ENCODE peak calls at places on chromosome 15, in four cellular contexts. H, Q, W and Z are unnamed samples.

GRCh38 chr15:76177491-76178040 is 117.8 kb downstream of the TMEM266 start:
- DNase-seq in W (peak), Q (no peak), H (no peak), Z (no peak)

GRCh38 chr15:66211670-66212455 is 41.7 kb downstream of the MEGF11 start:
- DNase-seq in Q (no peak), H (no peak), W (no peak), Z (no peak)

GRCh38 chr15:27043770-27044169 is 72.8 kb downstream of the GABRG3 start:
- DNase-seq in W (no peak), Q (no peak), H (no peak), Z (no peak)

GRCh38 chr15:64092864-64093626 is 593 bp downstream of the CIAO2A start:
- DNase-seq in Q (peak), H (peak), W (peak), Z (no peak)

GRCh38 chr15:48963524-48964113 is at the start of gene SHC4:
- DNase-seq in H (peak), W (peak), Q (peak), Z (no peak)

GRCh38 chr15:71485094-71485693 is 325.2 kb upstream of the NR2E3 start:
- DNase-seq in Q (peak), W (no peak), H (peak), Z (no peak)

GRCh38 chr15:67144609-67145306 is 79.4 kb downstream of the SMAD3 start:
- DNase-seq in W (no peak), H (peak), Q (no peak), Z (no peak)

GRCh38 chr15:72751751-72752455 is 31.7 kb downstream of the ADPGK start:
- DNase-seq in Q (no peak), H (no peak), W (no peak), Z (no peak)

GRCh38 chr15:74584204-74584603 is 31.4 kb upstream of the CLK3 start:
- DNase-seq in H (no peak), Q (no peak), W (no peak), Z (no peak)

GRCh38 chr15:73851679-73852078 is 21.7 kb upstream of the TBC1D21 start:
- DNase-seq in W (peak), H (peak), Q (peak), Z (peak)

GRCh38 chr15:25674948-25675347 is 188.2 kb downstream of the ATP10A start:
- DNase-seq in Q (no peak), W (no peak), H (no peak), Z (no peak)

GRCh38 chr15:68553594-68553993 is 25.2 kb upstream of the CORO2B start:
- DNase-seq in Q (no peak), W (no peak), H (no peak), Z (no peak)

GRCh38 chr15:28890711-28891495 is 5.1 kb downstream of the APBA2 start:
- DNase-seq in Q (no peak), W (no peak), H (no peak), Z (no peak)

GRCh38 chr15:91491131-91491950 is 362.2 kb upstream of the SLCO3A1 start:
- DNase-seq in W (no peak), Q (no peak), H (no peak), Z (no peak)

GRCh38 chr15:88704791-88705768 is 66.3 kb downstream of the ISG20 start:
- DNase-seq in W (no peak), Q (no peak), H (peak), Z (peak)

GRCh38 chr15:47817825-47818681 is 100.7 kb downstream of the SEMA6D start:
- DNase-seq in W (no peak), H (no peak), Q (no peak), Z (peak)

GRCh38 chr15:82532991-82533481 is 7.2 kb downstream of the RPS17 start:
- DNase-seq in Q (no peak), W (no peak), H (no peak), Z (no peak)

GRCh38 chr15:60083318-60083717 is 79.2 kb downstream of the FOXB1 start:
- DNase-seq in H (no peak), W (no peak), Q (no peak), Z (no peak)

GRCh38 chr15:89551502-89551901 is 23.8 kb upstream of the TICRR start:
- DNase-seq in H (no peak), W (no peak), Q (no peak), Z (no peak)

GRCh38 chr15:98966036-98966787 is 41.4 kb downstream of the PGPEP1L start:
- DNase-seq in H (no peak), Q (no peak), W (no peak), Z (no peak)

GRCh38 chr15:84826369-84826823 is 9.2 kb downstream of the ALPK3 start:
- DNase-seq in W (peak), Q (peak), H (peak), Z (no peak)

GRCh38 chr15:46312133-46312740 is 677.4 kb downstream of the SQOR start:
- DNase-seq in H (peak), W (peak), Q (peak), Z (peak)

GRCh38 chr15:63497642-63498100 is 6.7 kb upstream of the USP3 start:
- DNase-seq in W (no peak), H (no peak), Q (no peak), Z (no peak)

GRCh38 chr15:41936649-41937567 is 35.4 kb downstream of the EHD4 start:
- DNase-seq in H (no peak), Q (no peak), W (no peak), Z (no peak)

GRCh38 chr15:68874788-68875187 is 54.1 kb upstream of the ANP32A start:
- DNase-seq in Q (no peak), W (no peak), H (no peak), Z (no peak)

GRCh38 chr15:68292157-68292781 is 14.7 kb downstream of the FEM1B start:
- DNase-seq in W (no peak), Q (no peak), H (no peak), Z (no peak)

GRCh38 chr15:68334661-68335124 is 57.1 kb downstream of the FEM1B start:
- DNase-seq in H (no peak), W (no peak), Q (no peak), Z (no peak)

GRCh38 chr15:64460737-64461576 is 579 bp downstream of the ZNF609 start:
- DNase-seq in H (peak), Q (peak), W (peak), Z (no peak)

GRCh38 chr15:83446904-83447708 is at the start of gene SH3GL3:
- DNase-seq in H (peak), Q (peak), W (no peak), Z (peak)

GRCh38 chr15:23897576-23897975 is 210.5 kb upstream of the NDN start:
- DNase-seq in H (peak), Q (no peak), W (no peak), Z (no peak)
- TF ChIP-seq ATF3 in H (no peak), Q (no peak), W (no peak), Z (no peak)

DNA sequence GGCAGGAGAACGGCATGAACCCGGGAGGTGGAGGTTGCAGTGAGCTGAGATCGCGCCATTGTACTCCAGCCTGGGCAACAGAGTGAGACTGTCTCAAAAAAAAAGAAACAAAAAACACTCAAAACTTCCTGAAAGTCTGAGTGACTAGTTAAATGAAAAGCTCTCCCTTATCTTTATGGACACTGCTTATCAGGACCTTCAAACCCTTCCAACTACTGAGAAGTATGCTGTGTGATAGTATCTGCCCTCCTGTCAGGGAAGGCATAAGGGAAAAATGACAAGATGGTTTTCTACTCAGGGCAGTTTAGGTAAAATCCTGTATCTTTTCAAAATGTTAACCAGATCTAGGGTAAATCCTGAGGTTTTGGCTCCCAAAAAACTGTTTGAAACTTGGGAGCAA is 21.8 kb downstream of the EMC7 start:
- DNase-seq in Q (no peak), H (no peak), W (no peak), Z (no peak)
- TF ChIP-seq JUN in Q (no peak), H (no peak), W (no peak), Z (no peak)

DNA sequence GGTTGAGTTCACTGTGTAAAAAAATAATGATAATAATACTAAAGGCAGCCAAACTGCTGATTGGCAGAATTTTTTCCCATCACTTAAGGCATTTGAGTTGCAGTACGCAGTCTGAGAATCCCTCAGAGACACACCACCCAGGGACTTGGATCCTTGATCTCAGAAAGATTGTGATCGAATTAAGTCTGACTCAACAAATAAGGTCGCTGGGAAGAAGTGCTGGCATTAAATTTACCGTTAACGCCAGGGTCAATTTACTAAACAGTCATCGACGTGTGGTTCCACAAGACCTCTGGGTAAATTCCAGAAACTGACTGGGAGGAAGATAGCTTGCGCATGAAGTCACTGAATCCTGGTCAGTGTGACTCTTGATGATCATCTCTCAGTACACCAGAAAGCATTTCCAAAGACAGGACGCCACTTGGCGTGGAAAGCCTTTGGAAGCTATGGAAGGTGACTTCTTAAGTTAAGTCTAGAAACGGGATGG is 48.3 kb upstream of the CGNL1 start:
- DNase-seq in H (no peak), W (no peak), Q (no peak), Z (no peak)
- TF ChIP-seq ATF3 in H (no peak), W (no peak), Q (no peak), Z (no peak)

DNA sequence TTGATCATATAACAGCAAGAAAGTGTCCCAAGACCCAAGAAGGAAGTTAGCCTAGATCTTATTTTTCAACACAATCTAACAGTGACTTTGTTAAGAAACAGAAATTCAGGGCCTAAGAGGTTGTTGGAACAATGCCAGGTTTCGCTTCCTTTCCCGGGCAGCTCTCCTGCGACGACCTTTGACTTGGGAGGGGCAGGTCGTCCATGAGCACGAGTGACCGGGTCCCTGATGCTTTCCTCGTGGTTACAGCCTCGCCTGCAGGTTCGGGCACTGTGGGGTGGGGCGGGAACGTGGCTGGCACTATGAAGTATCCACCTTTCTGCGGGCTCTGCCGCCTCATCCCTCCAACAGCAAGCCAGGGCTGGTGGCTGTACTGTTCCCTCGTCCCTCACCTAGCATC is 90.1 kb upstream of the RGMA start:
- DNase-seq in Q (no peak), W (no peak), H (no peak), Z (no peak)
- TF ChIP-seq JUN in Q (no peak), W (no peak), H (no peak), Z (no peak)